ENCODE peak calls at places on chromosomes 5 and 9, in ten cellular contexts. T is CD4-positive, alpha-beta memory T cell; F is uterus; H is CD4-positive, CD25-positive, alpha-beta regulatory T cell; A is spleen; S is GM23338; V is right atrium auricular region; Y is mammary epithelial cell; U is effector memory CD4-positive, alpha-beta T cell; J is CD8-positive, alpha-beta T cell. D is an unnamed sample. For H3K4me1, the result is how much of the 10 kb centered on the place peaks cover.

GRCh38 chr9:70060883-70061507 is 17.3 kb downstream of the MAMDC2 start:
- DNase-seq in T (no peak), F (no peak), H (no peak), A (no peak), S (no peak), V (no peak), Y (no peak), U (no peak), J (no peak), D (no peak)

GRCh38 chr5:9376363-9377117 is 169.3 kb downstream of the SEMA5A start:
- DNase-seq in T (no peak), F (no peak), H (no peak), A (no peak), S (no peak), V (no peak), Y (no peak), U (no peak), J (no peak), D (no peak)

GRCh38 chr5:118788351-118788750 is 200.0 kb downstream of the DTWD2 start:
- DNase-seq in T (no peak), F (no peak), H (no peak), A (no peak), S (no peak), V (no peak), Y (no peak), U (no peak), J (no peak), D (no peak)

GRCh38 chr9:135726138-135726853 is 24.3 kb downstream of the KCNT1 start:
- DNase-seq in T (no peak), F (no peak), H (no peak), A (no peak), S (no peak), V (no peak), Y (no peak), U (no peak), J (no peak), D (no peak)

GRCh38 chr5:87069974-87070608 is 197.6 kb upstream of the RASA1 start:
- DNase-seq in T (no peak), F (no peak), H (peak), A (no peak), S (peak), V (no peak), Y (peak), U (no peak), J (no peak), D (no peak)

GRCh38 chr9:94919376-94920098 is 193.0 kb downstream of the AOPEP start:
- DNase-seq in T (no peak), F (peak), H (no peak), A (no peak), S (no peak), V (no peak), Y (peak), U (no peak), J (no peak), D (no peak)

GRCh38 chr9:126499005-126499910 is 114.5 kb upstream of the LMX1B start:
- DNase-seq in T (peak), F (peak), H (peak), A (peak), S (peak), V (no peak), Y (peak), U (peak), J (no peak), D (no peak)

GRCh38 chr5:89457411-89458329 is 574.7 kb upstream of the MEF2C start:
- DNase-seq in T (no peak), F (peak), H (no peak), A (no peak), S (no peak), V (peak), Y (peak), U (no peak), J (no peak), D (peak)

GRCh38 chr5:9903806-9904205 is 273.7 kb upstream of the TAS2R1 start:
- DNase-seq in T (no peak), F (no peak), H (no peak), A (no peak), S (no peak), V (no peak), Y (no peak), U (no peak), J (no peak), D (no peak)

GRCh38 chr5:57414857-57415256 is 67.8 kb downstream of the ACTBL2 start:
- DNase-seq in T (no peak), F (no peak), H (no peak), A (no peak), S (no peak), V (no peak), Y (no peak), U (no peak), J (no peak), D (no peak)

GRCh38 chr5:143206194-143207053 is 197.1 kb downstream of the NR3C1 start:
- DNase-seq in T (no peak), F (no peak), H (no peak), A (no peak), S (no peak), V (no peak), Y (peak), U (no peak), J (no peak), D (no peak)

GRCh38 chr9:72984150-72984947 is 31.5 kb upstream of the ALDH1A1 start:
- DNase-seq in T (no peak), F (no peak), H (no peak), A (no peak), S (no peak), V (no peak), Y (no peak), U (no peak), J (no peak), D (no peak)

GRCh38 chr5:135553688-135554462 is 18.1 kb upstream of the NEUROG1 start:
- DNase-seq in T (no peak), F (no peak), H (no peak), A (peak), S (peak), V (no peak), Y (peak), U (no peak), J (no peak), D (no peak)

GRCh38 chr5:81965510-81965909 is 6.3 kb upstream of the ATG10 start:
- DNase-seq in T (no peak), F (no peak), H (no peak), A (no peak), S (no peak), V (no peak), Y (peak), U (no peak), J (no peak), D (no peak)

GRCh38 chr5:126482591-126482990 is 59.4 kb downstream of the GRAMD2B start:
- DNase-seq in T (no peak), F (no peak), H (no peak), A (no peak), S (no peak), V (no peak), Y (no peak), U (no peak), J (no peak), D (no peak)

GRCh38 chr5:169626779-169627178 is 10.3 kb upstream of the DOCK2 start:
- DNase-seq in T (no peak), F (no peak), H (no peak), A (no peak), S (no peak), V (no peak), Y (peak), U (no peak), J (no peak), D (no peak)

DNA sequence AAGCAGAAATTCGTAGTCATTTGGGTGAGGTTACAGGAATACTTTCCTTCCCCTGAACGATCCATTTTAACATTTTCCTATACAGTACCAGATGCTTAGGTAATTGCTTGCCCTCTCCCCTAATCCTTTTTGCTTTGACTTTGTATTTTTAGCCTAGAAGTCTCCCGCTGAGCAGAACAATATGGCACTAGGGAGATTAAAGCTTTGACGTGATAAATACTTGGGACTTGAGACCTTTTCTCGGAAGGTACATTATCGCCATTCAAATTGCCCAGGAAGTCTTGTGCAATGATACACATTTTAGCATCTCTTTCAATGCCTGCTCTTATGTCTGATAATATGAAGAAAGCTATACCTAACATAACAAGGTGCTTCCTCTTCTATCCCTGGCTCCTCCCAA is 22.9 kb upstream of the SPATA31C2 start:
- DNase-seq in T (no peak), F (no peak), H (no peak), A (no peak), S (no peak), V (no peak), Y (no peak), U (no peak), J (no peak), D (no peak)
- H3K4me1 ChIP-seq in T (under half), F (under half), H (under half), A (under half), S (under half), V (under half), Y (under half), U (under half), J (under half), D (under half)

DNA sequence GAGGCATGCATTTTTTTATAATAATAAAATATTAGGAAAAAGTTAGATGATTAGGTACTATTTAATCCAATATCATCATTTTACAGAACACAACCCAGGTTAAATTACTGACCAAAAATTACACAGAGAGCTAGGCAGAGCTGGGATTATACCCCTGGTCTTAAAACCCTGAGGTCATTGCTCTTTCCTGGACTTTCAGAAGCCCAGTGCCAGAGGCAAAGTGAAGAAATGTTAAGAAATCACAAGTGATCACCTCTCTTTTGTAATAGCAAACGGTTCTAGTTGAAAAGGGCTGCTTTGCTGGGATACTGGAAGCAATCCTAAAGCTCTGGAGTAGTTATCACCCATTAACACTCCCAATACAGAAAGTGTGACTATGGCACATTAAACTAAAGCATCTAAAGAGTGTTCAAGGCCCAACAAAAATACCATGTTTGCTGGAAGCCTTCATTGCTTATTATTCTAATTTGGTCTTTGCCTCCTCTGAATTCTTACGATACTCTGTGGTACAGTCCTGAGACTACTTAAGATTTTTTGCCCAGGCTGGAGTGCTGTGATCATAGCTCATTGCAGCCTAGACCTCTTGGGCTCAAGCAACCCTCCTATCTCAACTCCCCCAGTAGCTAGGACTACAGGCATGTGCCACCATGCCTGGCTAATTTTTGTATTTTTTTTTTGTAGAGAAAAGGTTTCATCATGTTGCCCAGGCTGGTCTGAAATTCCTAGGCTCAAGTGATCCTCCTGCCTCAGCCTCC is 575.9 kb downstream of the RAB3C start:
- DNase-seq in T (no peak), F (no peak), H (no peak), A (no peak), S (no peak), V (no peak), Y (no peak), U (no peak), J (no peak), D (no peak)
- H3K4me1 ChIP-seq in T (under half), F (under half), H (under half), A (under half), S (under half), V (under half), Y (under half), U (under half), J (under half), D (under half)

DNA sequence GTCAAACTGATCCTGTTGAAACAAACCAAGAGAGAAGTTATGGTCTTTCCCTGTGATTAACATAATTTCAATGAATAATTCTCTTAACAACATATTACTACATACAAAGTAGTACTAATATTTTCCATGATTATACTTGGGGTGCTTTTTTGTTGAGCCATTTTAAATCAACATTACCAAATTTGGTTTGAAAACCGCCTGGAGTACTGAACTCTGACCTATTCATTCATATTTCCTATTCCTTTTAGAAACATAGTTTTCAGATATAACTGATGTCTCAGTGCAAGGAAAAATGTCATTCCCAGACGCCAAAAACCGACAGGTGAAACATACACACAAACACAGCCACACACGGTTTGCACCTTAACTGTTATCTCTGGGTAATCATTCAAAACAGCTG is 48.0 kb downstream of the FNBP1 start:
- DNase-seq in T (peak), F (no peak), H (no peak), A (no peak), S (no peak), V (no peak), Y (no peak), U (no peak), J (no peak), D (no peak)
- H3K4me1 ChIP-seq in T (half or more), F (under half), H (half or more), A (half or more), S (under half), V (under half), Y (under half), U (half or more), J (half or more), D (under half)

GRCh38 chr5:132436936-132437335 is 53.6 kb downstream of the IRF1 start:
- DNase-seq in T (no peak), F (no peak), H (no peak), A (no peak), S (no peak), V (peak), Y (no peak), U (no peak), J (no peak), D (no peak)

GRCh38 chr5:132435891-132436290 is 54.7 kb downstream of the IRF1 start:
- DNase-seq in T (no peak), F (peak), H (no peak), A (no peak), S (no peak), V (no peak), Y (no peak), U (no peak), J (no peak), D (no peak)

GRCh38 chr5:132438931-132439330 is 51.6 kb downstream of the IRF1 start:
- DNase-seq in T (no peak), F (peak), H (no peak), A (no peak), S (no peak), V (no peak), Y (no peak), U (no peak), J (no peak), D (no peak)

GRCh38 chr5:132439521-132440206 is 50.9 kb downstream of the IRF1 start:
- DNase-seq in T (no peak), F (peak), H (no peak), A (no peak), S (no peak), V (peak), Y (peak), U (no peak), J (no peak), D (no peak)

GRCh38 chr5:132437604-132438275 is 52.8 kb downstream of the IRF1 start:
- DNase-seq in T (peak), F (peak), H (peak), A (peak), S (peak), V (peak), Y (no peak), U (peak), J (peak), D (no peak)
- H3K4me1 ChIP-seq in T (half or more), F (under half), H (half or more), A (half or more), S (under half), V (under half), Y (under half), U (half or more), J (half or more), D (under half)

GRCh38 chr5:140113180-140113698 is 670 bp upstream of the PURA start:
- DNase-seq in T (no peak), F (peak), H (no peak), A (no peak), S (peak), V (no peak), Y (no peak), U (peak), J (peak), D (no peak)

GRCh38 chr5:140115186-140115500 is 1.2 kb downstream of the PURA start:
- DNase-seq in T (no peak), F (no peak), H (no peak), A (no peak), S (no peak), V (no peak), Y (no peak), U (no peak), J (no peak), D (no peak)

GRCh38 chr5:140113699-140114263 is at the start of gene PURA:
- DNase-seq in T (peak), F (peak), H (peak), A (peak), S (peak), V (peak), Y (peak), U (peak), J (peak), D (peak)

GRCh38 chr5:140112685-140113179 is 1.2 kb upstream of the PURA start:
- DNase-seq in T (no peak), F (peak), H (no peak), A (no peak), S (peak), V (no peak), Y (no peak), U (no peak), J (no peak), D (no peak)

DNA sequence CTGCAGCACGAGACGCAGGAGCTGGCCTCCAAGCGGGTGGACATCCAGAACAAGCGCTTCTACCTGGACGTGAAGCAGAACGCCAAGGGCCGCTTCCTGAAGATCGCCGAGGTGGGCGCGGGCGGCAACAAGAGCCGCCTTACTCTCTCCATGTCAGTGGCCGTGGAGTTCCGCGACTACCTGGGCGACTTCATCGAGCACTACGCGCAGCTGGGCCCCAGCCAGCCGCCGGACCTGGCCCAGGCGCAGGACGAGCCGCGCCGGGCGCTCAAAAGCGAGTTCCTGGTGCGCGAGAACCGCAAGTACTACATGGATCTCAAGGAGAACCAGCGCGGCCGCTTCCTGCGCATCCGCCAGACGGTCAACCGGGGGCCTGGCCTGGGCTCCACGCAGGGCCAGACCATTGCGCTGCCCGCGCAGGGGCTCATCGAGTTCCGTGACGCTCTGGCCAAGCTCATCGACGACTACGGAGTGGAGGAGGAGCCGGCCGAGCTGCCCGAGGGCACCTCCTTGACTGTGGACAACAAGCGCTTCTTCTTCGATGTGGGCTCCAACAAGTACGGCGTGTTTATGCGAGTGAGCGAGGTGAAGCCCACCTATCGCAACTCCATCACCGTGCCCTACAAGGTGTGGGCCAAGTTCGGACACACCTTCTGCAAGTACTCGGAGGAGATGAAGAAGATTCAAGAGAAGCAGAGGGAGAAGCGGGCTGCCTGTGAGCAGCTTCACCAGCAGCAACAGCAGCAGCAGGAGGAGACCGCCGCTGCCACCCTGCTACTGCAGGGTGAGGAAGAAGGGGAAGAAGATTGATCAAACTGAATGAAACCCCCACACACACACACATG is 654 bp downstream of the PURA start:
- DNase-seq in T (peak), F (peak), H (peak), A (peak), S (peak), V (peak), Y (peak), U (peak), J (peak), D (no peak)
- H3K4me1 ChIP-seq in T (half or more), F (under half), H (half or more), A (half or more), S (under half), V (under half), Y (under half), U (under half), J (half or more), D (under half)

DNA sequence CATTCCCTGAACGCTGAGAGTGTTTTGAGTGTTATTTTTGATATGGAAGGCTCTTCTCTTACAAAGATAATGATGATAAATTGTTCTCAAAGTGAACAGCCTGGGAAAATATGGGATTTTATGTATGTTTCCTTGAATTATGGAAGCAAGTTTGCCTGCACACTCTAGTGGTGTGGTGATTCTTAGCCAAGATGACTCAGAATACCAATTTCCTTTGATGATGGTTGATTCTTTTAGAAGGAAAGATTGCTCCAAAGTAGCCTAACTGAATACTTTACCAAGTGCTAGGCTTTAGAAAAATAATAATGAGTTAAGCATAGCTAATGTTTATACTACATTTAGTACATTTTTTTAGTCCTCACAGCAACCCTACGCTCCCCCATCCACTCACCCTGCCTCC is 243.4 kb downstream of the EBF1 start:
- DNase-seq in T (no peak), F (no peak), H (no peak), A (no peak), S (no peak), V (no peak), Y (no peak), U (no peak), J (no peak), D (no peak)
- H3K4me1 ChIP-seq in T (under half), F (under half), H (under half), A (under half), S (under half), V (under half), Y (under half), U (under half), J (under half), D (under half)

GRCh38 chr9:87119328-87119881 is 172.1 kb upstream of the GAS1 start:
- DNase-seq in T (no peak), F (no peak), H (no peak), A (no peak), S (no peak), V (no peak), Y (peak), U (no peak), J (no peak), D (no peak)
- H3K4me1 ChIP-seq in T (under half), F (under half), H (under half), A (under half), S (under half), V (under half), Y (under half), U (under half), J (under half), D (under half)

GRCh38 chr5:6408627-6409446 is 30.5 kb upstream of the MED10 start:
- DNase-seq in T (no peak), F (no peak), H (no peak), A (no peak), S (no peak), V (no peak), Y (no peak), U (no peak), J (no peak), D (no peak)
- H3K4me1 ChIP-seq in T (under half), F (under half), H (under half), A (under half), S (under half), V (under half), Y (under half), U (under half), J (under half), D (under half)

DNA sequence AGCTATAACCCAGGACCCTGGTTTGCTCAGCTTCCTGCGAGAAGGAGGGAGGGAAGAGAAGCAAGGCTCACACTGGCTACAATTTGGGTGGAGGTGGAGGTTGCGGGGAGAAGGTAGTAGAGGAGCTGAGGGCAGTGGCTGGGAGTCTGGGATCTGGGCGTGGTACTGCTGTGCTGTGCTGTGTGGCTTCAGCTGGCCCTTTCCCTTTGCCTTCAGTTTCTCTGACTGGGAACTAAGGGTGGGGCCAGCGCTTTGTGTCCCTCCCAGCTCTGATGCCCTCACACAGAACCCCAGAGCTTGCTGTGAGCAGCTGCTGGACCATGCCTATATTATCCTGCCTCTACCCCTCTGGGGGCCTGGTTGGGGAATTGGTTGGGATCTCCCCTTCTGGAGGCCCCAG is 60.9 kb downstream of the RGS3 start:
- DNase-seq in T (no peak), F (no peak), H (no peak), A (peak), S (no peak), V (no peak), Y (no peak), U (no peak), J (no peak), D (no peak)
- H3K4me1 ChIP-seq in T (half or more), F (under half), H (half or more), A (half or more), S (under half), V (under half), Y (under half), U (under half), J (half or more), D (half or more)

D was measured in thoracic aorta.